ENCODE peak calls at places on chromosomes 5 and 9, in six cellular contexts. C is lung, O is cardiac muscle cell, N is brain microvascular endothelial cell, W is DND-41, L is ovary. U is an unnamed sample.

GRCh38 chr9:5089737-5090136 is 95.7 kb downstream of the INSL6 start:
- DNase-seq in N (no peak), C (no peak), W (no peak), O (no peak), L (no peak), U (no peak)

GRCh38 chr9:136492978-136493522 is 10.2 kb upstream of the SEC16A start:
- DNase-seq in C (no peak), N (no peak), L (no peak), O (no peak), W (no peak), U (no peak)

GRCh38 chr5:103094737-103095136 is 25.2 kb downstream of the GIN1 start:
- DNase-seq in N (no peak), W (no peak), O (peak), C (no peak), L (no peak), U (no peak)

GRCh38 chr9:3931996-3932906 is 367.6 kb downstream of the GLIS3 start:
- DNase-seq in O (peak), C (no peak), N (no peak), L (no peak), W (no peak), U (no peak)

GRCh38 chr9:127578952-127579853 is 32.9 kb upstream of the STXBP1 start:
- DNase-seq in O (peak), C (peak), L (peak), N (peak), W (peak), U (no peak)

GRCh38 chr9:129381481-129381957 is 203.5 kb upstream of the IER5L start:
- DNase-seq in W (no peak), C (no peak), L (no peak), N (no peak), O (no peak), U (no peak)

GRCh38 chr5:181204561-181205401 is at the start of gene TRIM7:
- DNase-seq in W (no peak), N (no peak), C (no peak), O (no peak), L (peak), U (no peak)

GRCh38 chr5:169192572-169192971 is 108.4 kb downstream of the SLIT3 start:
- DNase-seq in L (no peak), W (no peak), O (no peak), C (no peak), N (no peak), U (no peak)

GRCh38 chr9:127976498-127976897 is 4.3 kb downstream of the EEIG1 start:
- DNase-seq in W (no peak), L (peak), N (no peak), O (no peak), C (peak), U (no peak)

GRCh38 chr5:4700082-4700481 is 440.0 kb upstream of the ADAMTS16 start:
- DNase-seq in C (peak), W (peak), O (peak), N (peak), L (no peak), U (no peak)

GRCh38 chr9:92669527-92669889 is 423 bp downstream of the IPPK start:
- DNase-seq in W (peak), C (peak), O (no peak), N (no peak), L (peak), U (no peak)

GRCh38 chr5:103785569-103785968 is 223.0 kb upstream of the NUDT12 start:
- DNase-seq in C (no peak), O (no peak), N (peak), W (no peak), L (no peak), U (no peak)

GRCh38 chr9:35661756-35662350 is 3.1 kb downstream of the ARHGEF39 start:
- DNase-seq in N (no peak), L (no peak), O (no peak), C (no peak), W (peak), U (no peak)

GRCh38 chr5:152994040-152994439 is 496.4 kb upstream of the GRIA1 start:
- DNase-seq in L (no peak), N (no peak), W (no peak), C (no peak), O (no peak), U (no peak)

GRCh38 chr5:102738037-102738436 is 17.1 kb upstream of the PAM start:
- DNase-seq in W (no peak), C (no peak), L (no peak), N (no peak), O (no peak), U (no peak)

GRCh38 chr5:34706084-34706483 is 50.0 kb downstream of the RAI14 start:
- DNase-seq in N (no peak), L (no peak), O (no peak), W (no peak), C (no peak), U (no peak)

GRCh38 chr5:158802941-158803341 is 296.8 kb downstream of the EBF1 start:
- DNase-seq in C (no peak), N (no peak), L (no peak), O (peak), W (no peak), U (no peak)

GRCh38 chr5:76958976-76959767 is 6.3 kb downstream of the CRHBP start:
- DNase-seq in W (no peak), O (peak), N (peak), L (no peak), C (no peak), U (peak)

GRCh38 chr9:127919253-127919815 is 2.5 kb upstream of the ST6GALNAC4 start:
- DNase-seq in W (no peak), O (peak), N (peak), L (peak), C (peak), U (no peak)

GRCh38 chr5:179371681-179372675 is 26.7 kb upstream of the ADAMTS2 start:
- DNase-seq in C (no peak), N (no peak), O (no peak), L (no peak), W (no peak), U (no peak)

GRCh38 chr9:130857864-130858730 is 23.0 kb downstream of the ABL1 start:
- DNase-seq in N (peak), W (no peak), C (no peak), O (peak), L (no peak), U (no peak)

GRCh38 chr9:18748106-18748719 is 274.3 kb downstream of the ADAMTSL1 start:
- DNase-seq in W (no peak), O (peak), N (no peak), C (no peak), L (no peak), U (no peak)

GRCh38 chr5:141951341-141951781 is 6.6 kb downstream of the PCDH12 start:
- DNase-seq in L (no peak), N (no peak), W (peak), C (no peak), O (peak), U (no peak)

GRCh38 chr9:129999123-129999510 is 43.9 kb downstream of the FNBP1 start:
- DNase-seq in L (no peak), N (no peak), O (no peak), C (no peak), W (no peak), U (no peak)

GRCh38 chr5:135714126-135714894 is 120.2 kb upstream of the SLC25A48 start:
- DNase-seq in W (no peak), O (peak), L (no peak), N (peak), C (no peak), U (no peak)

GRCh38 chr9:121861501-121862180 is 210.2 kb downstream of the DAB2IP start:
- DNase-seq in W (no peak), N (peak), O (peak), C (no peak), L (no peak), U (no peak)

GRCh38 chr9:121353246-121353975 is 16.6 kb downstream of the STOM start:
- DNase-seq in W (no peak), C (no peak), N (no peak), O (no peak), L (no peak), U (no peak)

GRCh38 chr9:137875354-137875753 is 2.2 kb upstream of the CACNA1B start:
- DNase-seq in O (no peak), N (no peak), W (no peak), C (no peak), L (no peak), U (no peak)

GRCh38 chr9:137878146-137878941 is 762 bp downstream of the CACNA1B start:
- DNase-seq in W (no peak), N (peak), O (peak), C (no peak), L (peak), U (no peak)

GRCh38 chr9:137875846-137876245 is 1.7 kb upstream of the CACNA1B start:
- DNase-seq in O (no peak), C (no peak), L (no peak), N (no peak), W (no peak), U (no peak)

GRCh38 chr9:137876269-137876668 is 1.3 kb upstream of the CACNA1B start:
- DNase-seq in N (no peak), C (no peak), W (no peak), L (no peak), O (no peak), U (no peak)

GRCh38 chr9:137876781-137877386 is 698 bp upstream of the CACNA1B start:
- DNase-seq in L (no peak), W (no peak), O (no peak), C (no peak), N (no peak), U (no peak)
- H3K4me3 ChIP-seq in L (no peak), W (no peak), O (no peak), C (no peak), N (no peak), U (no peak)

DNA sequence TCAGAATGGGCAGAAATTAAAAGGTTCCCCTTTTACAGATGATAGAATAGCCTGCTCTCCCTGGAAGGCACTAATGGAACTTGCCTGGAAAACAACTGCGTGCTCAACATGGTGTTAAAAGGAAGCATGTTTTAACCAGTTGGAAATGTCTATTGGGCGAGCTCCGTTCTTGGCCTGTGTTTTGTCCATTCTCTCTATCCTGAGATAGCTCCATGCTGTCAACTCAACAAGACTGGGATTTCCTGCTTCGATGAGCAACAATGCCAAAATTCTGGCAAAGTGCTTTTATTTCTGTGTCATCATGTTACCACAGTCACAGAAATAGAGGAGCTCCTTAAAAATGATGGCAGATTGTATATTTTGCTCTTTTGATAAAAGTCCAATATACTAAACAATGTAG is 198.3 kb downstream of the PLK2 start:
- DNase-seq in N (no peak), O (peak), W (no peak), L (no peak), C (no peak), U (no peak)
- H3K4me3 ChIP-seq in N (no peak), O (no peak), W (no peak), L (no peak), C (no peak), U (no peak)

DNA sequence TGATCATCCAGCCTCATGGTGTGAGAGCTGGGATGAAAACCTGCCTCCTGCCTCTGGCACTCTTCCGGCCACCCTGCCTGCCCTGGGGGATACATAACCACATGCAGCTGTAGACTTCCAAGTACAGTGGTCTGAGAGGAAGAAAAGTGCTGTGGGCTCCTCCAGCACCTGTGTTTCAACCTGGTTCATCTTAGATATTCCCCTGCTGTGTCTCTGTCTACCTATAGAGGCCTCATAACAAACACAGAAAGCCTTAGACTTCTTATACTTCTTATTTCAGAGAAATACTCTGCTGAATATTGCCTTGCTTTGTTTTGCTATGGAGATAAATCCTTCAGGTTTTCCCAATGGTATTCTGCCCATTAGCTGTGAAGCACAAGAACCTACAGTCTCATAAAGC is 19.6 kb upstream of the TNFAIP8 start:
- DNase-seq in L (no peak), C (no peak), W (peak), O (no peak), N (no peak), U (no peak)
- H3K4me3 ChIP-seq in L (no peak), C (no peak), W (no peak), O (no peak), N (no peak), U (peak)

GRCh38 chr5:82275267-82275664 is 2.9 kb downstream of the RPS23 start:
- DNase-seq in N (no peak), L (no peak), W (no peak), O (no peak), C (no peak), U (no peak)

GRCh38 chr5:82277613-82277986 is 554 bp downstream of the RPS23 start:
- DNase-seq in L (no peak), C (no peak), N (no peak), O (no peak), W (no peak), U (no peak)

GRCh38 chr5:82276800-82277612 is 1.1 kb downstream of the RPS23 start:
- DNase-seq in C (no peak), O (no peak), N (no peak), L (no peak), W (no peak), U (no peak)

GRCh38 chr5:82274343-82275266 is 3.5 kb downstream of the RPS23 start:
- DNase-seq in W (peak), N (no peak), O (peak), C (no peak), L (peak), U (no peak)

GRCh38 chr5:82272957-82273356 is 5.2 kb downstream of the RPS23 start:
- DNase-seq in W (peak), C (no peak), L (no peak), N (no peak), O (no peak), U (no peak)
- H3K4me3 ChIP-seq in W (no peak), C (no peak), L (no peak), N (no peak), O (no peak), U (no peak)

DNA sequence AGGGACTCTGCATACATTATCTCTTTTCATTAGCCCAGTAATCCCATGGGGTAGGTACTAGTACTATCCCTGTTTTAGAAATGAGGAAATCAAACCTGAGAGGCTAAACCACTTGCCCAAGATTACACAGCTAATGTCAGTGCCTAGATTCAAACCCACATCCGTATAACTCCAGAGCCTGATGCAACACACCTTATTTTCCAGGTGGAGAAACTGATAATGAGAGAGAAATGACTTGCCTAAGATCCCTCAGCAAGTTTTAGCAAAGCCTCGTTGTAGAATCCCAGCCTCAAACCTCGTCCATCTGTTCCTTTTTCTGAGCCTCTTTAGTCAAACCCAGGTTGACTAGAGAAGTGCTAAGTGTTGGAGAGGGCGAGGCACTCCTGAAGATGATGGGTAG is 1.1 kb upstream of the ADAM19 start:
- DNase-seq in C (no peak), W (no peak), L (no peak), N (no peak), O (no peak), U (no peak)
- H3K4me3 ChIP-seq in C (no peak), W (no peak), L (no peak), N (no peak), O (no peak), U (no peak)